ENCODE peak calls at places on chromosomes 16 and 17, in four cellular contexts. A is mesenchymal stem cell, N is IMR-90, X is H9. F is an unnamed sample.

GRCh38 chr17:38546396-38546795 is 59.4 kb downstream of the SRCIN1 start:
- DNase-seq in A (no peak), N (no peak), X (peak), F (no peak)

GRCh38 chr16:89116341-89117238 is 22.9 kb downstream of the ACSF3 start:
- DNase-seq in A (no peak), N (no peak), X (no peak), F (no peak)

GRCh38 chr16:64782484-64782883 is 339.4 kb downstream of the CDH11 start:
- DNase-seq in A (no peak), N (peak), X (no peak), F (no peak)

GRCh38 chr16:88973007-88973410 is 4.0 kb downstream of the CBFA2T3 start:
- DNase-seq in A (no peak), N (no peak), X (peak), F (no peak)

GRCh38 chr17:81931557-81932332 is 4.2 kb upstream of the MAFG start:
- DNase-seq in A (no peak), N (no peak), X (no peak), F (no peak)

GRCh38 chr16:57540906-57541753 is 1.3 kb upstream of the ADGRG5 start:
- DNase-seq in A (no peak), N (no peak), X (peak), F (no peak)

GRCh38 chr17:69236464-69236863 is 7.8 kb upstream of the ABCA10 start:
- DNase-seq in A (no peak), N (no peak), X (no peak), F (no peak)

GRCh38 chr17:28748852-28749515 is 5.2 kb downstream of the TRAF4 start:
- DNase-seq in A (peak), N (no peak), X (peak), F (no peak)

GRCh38 chr17:67403483-67403882 is 26.4 kb downstream of the PITPNC1 start:
- DNase-seq in A (no peak), N (no peak), X (no peak), F (no peak)

GRCh38 chr16:54655171-54655590 is 275.5 kb upstream of the IRX5 start:
- DNase-seq in A (no peak), N (no peak), X (no peak), F (no peak)

GRCh38 chr17:77476006-77476405 is 335.2 kb downstream of the SEC14L1 start:
- DNase-seq in A (no peak), N (no peak), X (no peak), F (no peak)

DNA sequence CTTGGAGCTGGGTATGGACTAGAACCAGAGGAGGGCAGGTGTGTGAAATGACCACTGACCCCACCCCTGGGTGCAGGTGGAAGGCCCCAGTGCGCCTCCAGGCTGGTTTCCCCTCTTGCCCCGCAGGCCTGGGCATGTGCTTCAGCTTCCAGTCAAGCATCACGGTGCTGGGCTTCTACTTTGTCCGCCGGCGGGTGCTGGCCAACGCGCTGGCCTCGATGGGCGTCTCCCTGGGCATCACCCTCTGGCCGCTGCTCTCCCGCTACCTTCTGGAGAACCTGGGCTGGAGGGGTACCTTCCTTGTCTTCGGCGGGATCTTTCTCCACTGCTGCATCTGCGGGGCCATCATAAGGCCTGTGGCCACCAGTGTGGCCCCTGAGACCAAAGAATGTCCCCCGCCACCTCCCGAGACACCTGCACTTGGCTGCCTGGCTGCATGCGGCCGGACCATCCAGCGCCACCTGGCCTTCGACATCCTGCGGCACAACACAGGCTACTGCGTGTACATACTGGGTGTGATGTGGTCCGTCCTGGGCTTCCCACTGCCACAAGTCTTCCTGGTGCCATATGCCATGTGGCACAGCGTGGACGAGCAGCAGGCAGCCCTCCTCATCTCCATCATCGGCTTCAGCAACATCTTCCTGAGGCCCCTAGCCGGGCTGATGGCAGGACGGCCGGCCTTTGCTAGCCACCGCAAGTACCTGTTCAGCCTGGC is 9.7 kb upstream of the ARMC7 start:
- DNase-seq in A (no peak), N (no peak), X (no peak), F (no peak)
- H4K8ac ChIP-seq in A (no peak), N (no peak), X (no peak), F (no peak)

GRCh38 chr16:907819-908218 is 63.0 kb downstream of the LMF1 start:
- DNase-seq in A (no peak), N (no peak), X (no peak), F (no peak)

GRCh38 chr16:909281-910000 is 61.3 kb downstream of the LMF1 start:
- DNase-seq in A (no peak), N (no peak), X (no peak), F (no peak)

GRCh38 chr16:908526-909155 is 62.1 kb downstream of the LMF1 start:
- DNase-seq in A (no peak), N (no peak), X (no peak), F (peak)

GRCh38 chr16:907361-907760 is 63.4 kb downstream of the LMF1 start:
- DNase-seq in A (no peak), N (no peak), X (no peak), F (no peak)

GRCh38 chr16:906296-906695 is 64.5 kb downstream of the LMF1 start:
- DNase-seq in A (no peak), N (no peak), X (no peak), F (no peak)
- H4K91ac ChIP-seq in A (no peak), N (no peak), X (no peak), F (no peak)

DNA sequence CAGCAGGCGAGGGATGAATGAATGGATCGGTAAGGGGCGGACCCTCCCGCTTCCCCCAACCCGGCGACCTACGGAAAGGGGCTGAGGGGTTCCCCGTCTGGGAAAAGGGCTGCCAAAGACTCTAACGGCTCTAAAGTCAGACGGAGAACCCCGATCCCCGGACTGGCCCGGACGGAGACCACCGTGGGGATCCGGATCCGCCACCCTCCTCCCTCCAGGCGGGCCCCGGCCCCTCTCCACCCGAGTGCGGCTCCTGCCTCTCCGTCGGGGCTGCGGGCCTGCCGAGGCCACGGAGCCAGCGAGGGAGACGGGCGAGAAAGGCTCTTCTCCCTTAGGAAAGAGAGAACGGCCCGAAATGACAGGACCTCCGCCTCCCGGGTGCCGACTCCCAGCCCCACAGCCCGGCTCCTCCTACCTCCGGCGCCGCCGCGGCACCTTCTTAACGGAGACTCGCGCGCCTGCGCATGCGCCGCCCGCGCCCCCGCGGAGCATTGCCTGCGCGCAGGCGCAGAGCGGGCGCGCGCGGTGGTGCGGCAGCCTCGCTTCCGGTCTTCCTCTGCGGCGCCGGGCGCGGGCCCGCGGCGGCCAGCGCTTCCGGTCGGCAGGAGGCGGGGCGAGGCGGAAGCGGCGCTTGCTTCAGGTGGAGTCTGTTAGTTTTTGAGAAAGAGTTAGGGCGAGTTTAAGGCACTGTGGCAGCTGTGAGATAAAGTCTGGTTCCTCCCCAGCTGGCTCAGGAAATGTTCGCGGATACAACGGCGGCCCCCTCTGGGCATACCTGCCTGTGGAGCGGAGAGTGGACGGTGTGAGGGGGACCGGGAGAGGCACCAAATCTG is at the start of gene SLX4:
- DNase-seq in A (peak), N (peak), X (peak), F (peak)
- H4K8ac ChIP-seq in A (peak), N (peak), X (no peak), F (peak)

GRCh38 chr16:8665529-8665928 is 8.9 kb upstream of the ABAT start:
- DNase-seq in A (no peak), N (no peak), X (peak), F (no peak)

GRCh38 chr16:8660841-8661301 is 13.5 kb upstream of the ABAT start:
- DNase-seq in A (peak), N (peak), X (peak), F (peak)

GRCh38 chr16:8667492-8667891 is 6.9 kb upstream of the ABAT start:
- DNase-seq in A (no peak), N (no peak), X (no peak), F (no peak)

GRCh38 chr16:8661703-8662102 is 12.7 kb upstream of the ABAT start:
- DNase-seq in A (no peak), N (no peak), X (no peak), F (no peak)

GRCh38 chr16:8663192-8664089 is 11.0 kb upstream of the ABAT start:
- DNase-seq in A (no peak), N (no peak), X (no peak), F (no peak)
- H4K91ac ChIP-seq in A (peak), N (no peak), X (no peak), F (no peak)